ENCODE peak calls at places on chromosome 15, in six cellular contexts. T is cardiac muscle cell, Y is uterus, E is HepG2, L is left ventricle myocardium inferior, Z is HFFc6. P is an unnamed sample.

GRCh38 chr15:83372434-83372873 is 74.7 kb upstream of the SH3GL3 start:
- DNase-seq in L (no peak), T (no peak), Y (no peak), Z (peak; percentile 6), E (no peak), P (no peak)

GRCh38 chr15:32763295-32763694 is 45.5 kb downstream of the GREM1 start:
- DNase-seq in Z (no peak), L (no peak), Y (no peak), T (no peak), E (no peak), P (no peak)

GRCh38 chr15:42220216-42220615 is 12.1 kb upstream of the VPS39 start:
- DNase-seq in Z (no peak), Y (no peak), L (no peak), E (no peak), T (no peak), P (no peak)

GRCh38 chr15:95439812-95440380 is 890.6 kb upstream of the NR2F2 start:
- DNase-seq in Z (no peak), E (no peak), Y (no peak), L (no peak), T (no peak), P (peak; percentile 3)

GRCh38 chr15:63157891-63158431 is 684 bp upstream of the RPS27L start:
- DNase-seq in T (peak; percentile 84), L (peak; percentile 28), Y (peak; percentile 70), Z (peak; percentile 87), E (peak; percentile 70), P (peak; percentile 53)

GRCh38 chr15:40511093-40511471 is 40.3 kb downstream of the CHST14 start:
- DNase-seq in E (no peak), L (no peak), Z (no peak), Y (no peak), T (peak; percentile 14), P (no peak)

GRCh38 chr15:62254137-62254934 is 89.3 kb upstream of the C2CD4B start:
- DNase-seq in E (peak; percentile 59), Z (peak; percentile 29), Y (peak; percentile 54), L (peak; percentile 61), T (peak; percentile 77), P (peak; percentile 12)

GRCh38 chr15:28986108-28986507 is 100.3 kb downstream of the APBA2 start:
- DNase-seq in E (no peak), Z (no peak), Y (no peak), L (no peak), T (no peak), P (no peak)

GRCh38 chr15:90038639-90039095 is 37.5 kb downstream of the ZNF710 start:
- DNase-seq in T (no peak), Y (no peak), E (peak; percentile 95), L (no peak), Z (no peak), P (no peak)

GRCh38 chr15:96232335-96232734 is 98.2 kb upstream of the NR2F2 start:
- DNase-seq in Y (no peak), E (no peak), Z (no peak), T (no peak), L (no peak), P (no peak)

GRCh38 chr15:59549339-59549807 is 62.2 kb upstream of the GCNT3 start:
- DNase-seq in T (no peak), Y (no peak), Z (no peak), L (no peak), E (no peak), P (no peak)

GRCh38 chr15:75233504-75234190 is 24.5 kb upstream of the GOLGA6C start:
- DNase-seq in Y (no peak), E (no peak), Z (no peak), L (peak; percentile 10), T (no peak), P (no peak)

GRCh38 chr15:81273200-81273599 is 50.7 kb downstream of the STARD5 start:
- DNase-seq in T (no peak), E (no peak), Z (no peak), L (no peak), Y (no peak), P (no peak)

GRCh38 chr15:92599394-92599970 is 56.1 kb downstream of the FAM174B start:
- DNase-seq in L (no peak), E (no peak), T (peak; percentile 87), Z (peak; percentile 54), Y (no peak), P (peak; percentile 93)

GRCh38 chr15:68313501-68314390 is 36.2 kb downstream of the FEM1B start:
- DNase-seq in L (no peak), E (no peak), Y (peak; percentile 19), T (no peak), Z (no peak), P (no peak)

GRCh38 chr15:62394079-62394478 is 229.0 kb upstream of the C2CD4B start:
- DNase-seq in L (no peak), Y (no peak), Z (no peak), T (no peak), E (no peak), P (no peak)

GRCh38 chr15:27598251-27599045 is 500.7 kb downstream of the OCA2 start:
- DNase-seq in Y (no peak), E (no peak), T (no peak), L (no peak), Z (no peak), P (no peak)

GRCh38 chr15:89356634-89357298 is 22.1 kb upstream of the POLG start:
- DNase-seq in Y (no peak), Z (no peak), L (no peak), E (no peak), T (no peak), P (no peak)

GRCh38 chr15:27250223-27250622 is 279.2 kb downstream of the GABRG3 start:
- DNase-seq in Z (no peak), L (no peak), T (no peak), E (no peak), Y (no peak), P (no peak)

GRCh38 chr15:96054029-96054428 is 276.5 kb upstream of the NR2F2 start:
- DNase-seq in L (no peak), Y (no peak), Z (no peak), E (no peak), T (no peak), P (no peak)

GRCh38 chr15:98668566-98669308 is 20.4 kb downstream of the IGF1R start:
- DNase-seq in T (no peak), Z (peak; percentile 48), Y (no peak), L (no peak), E (no peak), P (no peak)

GRCh38 chr15:96947830-96948229 is 617.3 kb downstream of the NR2F2 start:
- DNase-seq in Z (no peak), Y (no peak), L (no peak), T (no peak), E (no peak), P (no peak)

GRCh38 chr15:75844629-75845390 is 1.6 kb downstream of the UBE2Q2 start:
- DNase-seq in T (no peak), E (no peak), Y (no peak), Z (no peak), L (no peak), P (no peak)

GRCh38 chr15:61063875-61064320 is 165.2 kb downstream of the RORA start:
- DNase-seq in E (no peak), Z (no peak), L (no peak), Y (no peak), T (no peak), P (no peak)

GRCh38 chr15:60557157-60557556 is 78.2 kb upstream of the ICE2 start:
- DNase-seq in Y (no peak), T (no peak), L (no peak), Z (no peak), E (no peak), P (no peak)

GRCh38 chr15:39230205-39230916 is 350.5 kb upstream of the THBS1 start:
- DNase-seq in Z (no peak), Y (no peak), E (no peak), T (peak; percentile 66), L (no peak), P (no peak)

GRCh38 chr15:37931868-37932267 is 2.6 kb upstream of the TMCO5A start:
- DNase-seq in Z (peak; percentile 50), T (peak; percentile 45), Y (no peak), E (no peak), L (no peak), P (no peak)

GRCh38 chr15:50458713-50459112 is 34.5 kb downstream of the USP8 start:
- DNase-seq in Y (no peak), L (no peak), T (no peak), Z (no peak), E (no peak), P (no peak)

GRCh38 chr15:26661727-26662126 is 111.1 kb downstream of the GABRB3 start:
- DNase-seq in Y (no peak), L (no peak), Z (peak; percentile 48), T (no peak), E (no peak), P (no peak)

DNA sequence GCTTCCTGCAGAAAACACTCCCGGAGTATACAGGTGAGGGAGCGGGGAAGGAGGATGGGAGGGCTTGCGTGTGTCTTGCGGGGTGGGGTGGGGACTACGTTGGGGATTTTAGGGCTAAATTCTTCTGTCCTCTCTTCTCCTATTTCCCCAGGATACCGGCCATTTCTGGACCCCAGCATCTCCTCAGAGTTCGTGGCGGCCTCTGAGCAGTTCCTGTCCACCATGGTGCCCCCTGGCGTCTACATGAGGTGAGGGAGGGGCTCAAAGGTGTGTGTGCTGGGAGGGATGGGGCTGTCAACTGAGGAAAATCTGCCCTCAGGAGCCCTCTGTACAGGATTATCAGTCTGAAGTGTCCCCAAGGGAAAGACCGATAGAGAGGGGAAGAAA is 6.6 kb downstream of the DUOX1 start:
- DNase-seq in Y (no peak), Z (no peak), E (no peak), T (no peak), L (no peak), P (no peak)
- TF ChIP-seq CTCF in Y (no peak), Z (no peak), E (peak; percentile 61), T (peak; percentile 42), L (peak; percentile 14), P (peak; percentile 36)

GRCh38 chr15:53808058-53808703 is 48.7 kb upstream of the WDR72 start:
- DNase-seq in T (peak; percentile 2), L (no peak), E (peak; percentile 12), Z (no peak), Y (no peak), P (no peak)
- TF ChIP-seq CTCF in T (peak; percentile 56), L (peak; percentile 75), E (peak; percentile 61), Z (peak; percentile 78), Y (peak; percentile 29), P (peak; percentile 42)

GRCh38 chr15:85542488-85542887 is 162.1 kb downstream of the AKAP13 start:
- DNase-seq in Z (no peak), L (no peak), Y (no peak), E (no peak), T (no peak), P (no peak)

GRCh38 chr15:85545185-85545584 is 164.8 kb downstream of the AKAP13 start:
- DNase-seq in T (peak; percentile 86), Y (no peak), L (no peak), E (no peak), Z (no peak), P (no peak)

GRCh38 chr15:85542895-85543331 is 162.5 kb downstream of the AKAP13 start:
- DNase-seq in L (no peak), Y (no peak), Z (no peak), T (no peak), E (no peak), P (no peak)

GRCh38 chr15:85541744-85542143 is 161.3 kb downstream of the AKAP13 start:
- DNase-seq in E (no peak), L (no peak), Y (no peak), Z (no peak), T (no peak), P (no peak)

GRCh38 chr15:85543741-85544155 is 163.3 kb downstream of the AKAP13 start:
- DNase-seq in Z (no peak), Y (peak; percentile 41), E (no peak), L (peak; percentile 73), T (no peak), P (no peak)
- TF ChIP-seq CTCF in Z (no peak), Y (no peak), E (no peak), L (peak; percentile 51), T (no peak), P (no peak)

GRCh38 chr15:94131875-94132274 is 99.5 kb upstream of the MCTP2 start:
- DNase-seq in T (no peak), L (no peak), E (no peak), Z (no peak), Y (no peak), P (no peak)
- TF ChIP-seq CTCF in T (no peak), L (no peak), E (no peak), Z (peak; percentile 56), Y (no peak), P (no peak)